ENCODE peak calls at places on chromosomes 1 and 21, in ten cellular contexts. One of them, this sample, is unnamed.

GRCh38 chr1:19448491-19449439 is 36.6 kb downstream of the CAPZB start:
- DNase-seq in NCI-H345: no peak
- DNase-seq in astrocyte of the spinal cord: peak; percentile 88
- DNase-seq in NCI-H1417: no peak
- DNase-seq in head of caudate nucleus: no peak
- DNase-seq in A549: peak; percentile 41
- DNase-seq in AG09309: peak; percentile 88
- DNase-seq in colonic mucosa: peak; percentile 56
- DNase-seq in bronchial epithelial cell: peak; percentile 82
- DNase-seq in psoas muscle: peak; percentile 62
- DNase-seq in this sample: no peak

GRCh38 chr1:117566556-117566955 is 39.3 kb upstream of the TENT5C start:
- DNase-seq in AG09309: no peak
- DNase-seq in NCI-H345: no peak
- DNase-seq in head of caudate nucleus: no peak
- DNase-seq in bronchial epithelial cell: no peak
- DNase-seq in A549: no peak
- DNase-seq in NCI-H1417: no peak
- DNase-seq in colonic mucosa: no peak
- DNase-seq in psoas muscle: no peak
- DNase-seq in astrocyte of the spinal cord: no peak
- DNase-seq in this sample: no peak

GRCh38 chr1:94475232-94475631 is 57.0 kb downstream of the ABCD3 start:
- DNase-seq in head of caudate nucleus: no peak
- DNase-seq in NCI-H1417: no peak
- DNase-seq in A549: no peak
- DNase-seq in astrocyte of the spinal cord: no peak
- DNase-seq in bronchial epithelial cell: no peak
- DNase-seq in psoas muscle: no peak
- DNase-seq in NCI-H345: no peak
- DNase-seq in colonic mucosa: no peak
- DNase-seq in AG09309: no peak
- DNase-seq in this sample: no peak

GRCh38 chr1:65112811-65113210 is 35.2 kb upstream of the AK4 start:
- DNase-seq in AG09309: no peak
- DNase-seq in head of caudate nucleus: no peak
- DNase-seq in NCI-H1417: no peak
- DNase-seq in astrocyte of the spinal cord: no peak
- DNase-seq in A549: no peak
- DNase-seq in psoas muscle: no peak
- DNase-seq in colonic mucosa: no peak
- DNase-seq in bronchial epithelial cell: no peak
- DNase-seq in NCI-H345: no peak
- DNase-seq in this sample: no peak

GRCh38 chr1:67019600-67020136 is 34.3 kb downstream of the SLC35D1 start:
- DNase-seq in colonic mucosa: no peak
- DNase-seq in NCI-H345: no peak
- DNase-seq in A549: no peak
- DNase-seq in psoas muscle: no peak
- DNase-seq in bronchial epithelial cell: peak; percentile 47
- DNase-seq in AG09309: peak; percentile 67
- DNase-seq in head of caudate nucleus: no peak
- DNase-seq in NCI-H1417: no peak
- DNase-seq in astrocyte of the spinal cord: peak; percentile 88
- DNase-seq in this sample: peak; percentile 36

GRCh38 chr1:226797151-226797550 is 58.1 kb upstream of the ITPKB start:
- DNase-seq in head of caudate nucleus: no peak
- DNase-seq in astrocyte of the spinal cord: no peak
- DNase-seq in NCI-H1417: no peak
- DNase-seq in NCI-H345: no peak
- DNase-seq in colonic mucosa: no peak
- DNase-seq in AG09309: no peak
- DNase-seq in psoas muscle: no peak
- DNase-seq in bronchial epithelial cell: no peak
- DNase-seq in A549: no peak
- DNase-seq in this sample: no peak

GRCh38 chr1:61420909-61421835 is 303.8 kb downstream of the TM2D1 start:
- DNase-seq in bronchial epithelial cell: no peak
- DNase-seq in NCI-H1417: no peak
- DNase-seq in head of caudate nucleus: no peak
- DNase-seq in NCI-H345: no peak
- DNase-seq in colonic mucosa: no peak
- DNase-seq in A549: no peak
- DNase-seq in AG09309: no peak
- DNase-seq in psoas muscle: no peak
- DNase-seq in astrocyte of the spinal cord: no peak
- DNase-seq in this sample: no peak

GRCh38 chr1:67941746-67942145 is 108.5 kb upstream of the GNG12 start:
- DNase-seq in psoas muscle: no peak
- DNase-seq in NCI-H345: no peak
- DNase-seq in AG09309: no peak
- DNase-seq in NCI-H1417: no peak
- DNase-seq in A549: no peak
- DNase-seq in astrocyte of the spinal cord: no peak
- DNase-seq in head of caudate nucleus: no peak
- DNase-seq in bronchial epithelial cell: no peak
- DNase-seq in colonic mucosa: no peak
- DNase-seq in this sample: no peak

GRCh38 chr1:1889847-1890505 is 911 bp downstream of the GNB1 start:
- DNase-seq in A549: no peak
- DNase-seq in colonic mucosa: peak; percentile 62
- DNase-seq in AG09309: no peak
- DNase-seq in psoas muscle: peak; percentile 68
- DNase-seq in NCI-H1417: peak; percentile 51
- DNase-seq in astrocyte of the spinal cord: no peak
- DNase-seq in bronchial epithelial cell: peak; percentile 23
- DNase-seq in head of caudate nucleus: no peak
- DNase-seq in NCI-H345: no peak
- DNase-seq in this sample: peak; percentile 19

GRCh38 chr1:116571215-116571919 is 541 bp upstream of the CD58 start:
- DNase-seq in A549: no peak
- DNase-seq in AG09309: no peak
- DNase-seq in NCI-H345: no peak
- DNase-seq in head of caudate nucleus: no peak
- DNase-seq in colonic mucosa: peak; percentile 27
- DNase-seq in astrocyte of the spinal cord: no peak
- DNase-seq in NCI-H1417: no peak
- DNase-seq in psoas muscle: no peak
- DNase-seq in bronchial epithelial cell: no peak
- DNase-seq in this sample: no peak

GRCh38 chr1:213697192-213697802 is 290.5 kb upstream of the PROX1 start:
- DNase-seq in A549: no peak
- DNase-seq in astrocyte of the spinal cord: no peak
- DNase-seq in colonic mucosa: no peak
- DNase-seq in AG09309: no peak
- DNase-seq in NCI-H1417: no peak
- DNase-seq in psoas muscle: no peak
- DNase-seq in head of caudate nucleus: no peak
- DNase-seq in NCI-H345: no peak
- DNase-seq in bronchial epithelial cell: no peak
- DNase-seq in this sample: no peak

GRCh38 chr1:169048043-169048442 is 58.4 kb upstream of the ATP1B1 start:
- DNase-seq in NCI-H345: no peak
- DNase-seq in psoas muscle: no peak
- DNase-seq in colonic mucosa: peak; percentile 46
- DNase-seq in NCI-H1417: no peak
- DNase-seq in AG09309: no peak
- DNase-seq in A549: no peak
- DNase-seq in astrocyte of the spinal cord: no peak
- DNase-seq in bronchial epithelial cell: no peak
- DNase-seq in head of caudate nucleus: no peak
- DNase-seq in this sample: no peak

GRCh38 chr1:9195651-9196050 is 38.9 kb upstream of the H6PD start:
- DNase-seq in head of caudate nucleus: no peak
- DNase-seq in astrocyte of the spinal cord: no peak
- DNase-seq in colonic mucosa: no peak
- DNase-seq in psoas muscle: no peak
- DNase-seq in AG09309: no peak
- DNase-seq in bronchial epithelial cell: no peak
- DNase-seq in NCI-H345: no peak
- DNase-seq in A549: no peak
- DNase-seq in NCI-H1417: no peak
- DNase-seq in this sample: no peak

GRCh38 chr1:240309804-240310203 is 218.1 kb downstream of the FMN2 start:
- DNase-seq in NCI-H345: no peak
- DNase-seq in psoas muscle: no peak
- DNase-seq in astrocyte of the spinal cord: no peak
- DNase-seq in A549: peak; percentile 28
- DNase-seq in colonic mucosa: no peak
- DNase-seq in AG09309: no peak
- DNase-seq in head of caudate nucleus: no peak
- DNase-seq in NCI-H1417: no peak
- DNase-seq in bronchial epithelial cell: no peak
- DNase-seq in this sample: no peak

GRCh38 chr1:186337554-186337953 is 37.5 kb downstream of the TPR start:
- DNase-seq in NCI-H345: no peak
- DNase-seq in astrocyte of the spinal cord: no peak
- DNase-seq in psoas muscle: no peak
- DNase-seq in AG09309: no peak
- DNase-seq in colonic mucosa: no peak
- DNase-seq in head of caudate nucleus: no peak
- DNase-seq in NCI-H1417: no peak
- DNase-seq in A549: no peak
- DNase-seq in bronchial epithelial cell: no peak
- DNase-seq in this sample: no peak

GRCh38 chr1:43238991-43239469 is 30.8 kb upstream of the TMEM125 start:
- DNase-seq in astrocyte of the spinal cord: no peak
- DNase-seq in bronchial epithelial cell: no peak
- DNase-seq in psoas muscle: no peak
- DNase-seq in NCI-H345: no peak
- DNase-seq in A549: no peak
- DNase-seq in NCI-H1417: no peak
- DNase-seq in AG09309: no peak
- DNase-seq in head of caudate nucleus: no peak
- DNase-seq in colonic mucosa: no peak
- DNase-seq in this sample: no peak

GRCh38 chr21:29477941-29478340 is 179.2 kb downstream of the BACH1 start:
- DNase-seq in NCI-H345: no peak
- DNase-seq in head of caudate nucleus: no peak
- DNase-seq in A549: no peak
- DNase-seq in NCI-H1417: no peak
- DNase-seq in astrocyte of the spinal cord: peak; percentile 81
- DNase-seq in colonic mucosa: no peak
- DNase-seq in bronchial epithelial cell: peak; percentile 40
- DNase-seq in psoas muscle: no peak
- DNase-seq in AG09309: no peak
- DNase-seq in this sample: peak; percentile 43

GRCh38 chr1:54296666-54297065 is 96.7 kb downstream of the MRPL37 start:
- DNase-seq in AG09309: no peak
- DNase-seq in colonic mucosa: no peak
- DNase-seq in psoas muscle: no peak
- DNase-seq in NCI-H345: peak; percentile 19
- DNase-seq in head of caudate nucleus: no peak
- DNase-seq in A549: no peak
- DNase-seq in bronchial epithelial cell: no peak
- DNase-seq in astrocyte of the spinal cord: no peak
- DNase-seq in NCI-H1417: no peak
- DNase-seq in this sample: no peak

GRCh38 chr1:36759355-36759754 is 275.0 kb downstream of the GRIK3 start:
- DNase-seq in head of caudate nucleus: no peak
- DNase-seq in AG09309: no peak
- DNase-seq in NCI-H345: no peak
- DNase-seq in colonic mucosa: no peak
- DNase-seq in bronchial epithelial cell: no peak
- DNase-seq in psoas muscle: no peak
- DNase-seq in A549: no peak
- DNase-seq in NCI-H1417: no peak
- DNase-seq in astrocyte of the spinal cord: no peak
- DNase-seq in this sample: no peak

GRCh38 chr1:116374340-116375164 is 1.5 kb downstream of the ATP1A1 start:
- DNase-seq in NCI-H1417: peak; percentile 32
- DNase-seq in AG09309: no peak
- DNase-seq in astrocyte of the spinal cord: no peak
- DNase-seq in head of caudate nucleus: no peak
- DNase-seq in NCI-H345: no peak
- DNase-seq in A549: no peak
- DNase-seq in bronchial epithelial cell: no peak
- DNase-seq in colonic mucosa: peak; percentile 65
- DNase-seq in psoas muscle: peak; percentile 17
- DNase-seq in this sample: no peak

GRCh38 chr1:180633092-180634045 is 1.5 kb downstream of the XPR1 start:
- DNase-seq in NCI-H1417: peak; percentile 39
- DNase-seq in head of caudate nucleus: no peak
- DNase-seq in colonic mucosa: no peak
- DNase-seq in astrocyte of the spinal cord: peak; percentile 24
- DNase-seq in psoas muscle: no peak
- DNase-seq in bronchial epithelial cell: peak; percentile 89
- DNase-seq in AG09309: no peak
- DNase-seq in A549: no peak
- DNase-seq in NCI-H345: peak; percentile 4
- DNase-seq in this sample: no peak

GRCh38 chr1:53652441-53653199 is 86.3 kb downstream of the GLIS1 start:
- DNase-seq in bronchial epithelial cell: no peak
- DNase-seq in NCI-H1417: no peak
- DNase-seq in AG09309: no peak
- DNase-seq in colonic mucosa: no peak
- DNase-seq in psoas muscle: no peak
- DNase-seq in head of caudate nucleus: no peak
- DNase-seq in A549: no peak
- DNase-seq in astrocyte of the spinal cord: no peak
- DNase-seq in NCI-H345: no peak
- DNase-seq in this sample: no peak

GRCh38 chr1:81142099-81142776 is 658.5 kb upstream of the ADGRL2 start:
- DNase-seq in head of caudate nucleus: no peak
- DNase-seq in A549: no peak
- DNase-seq in AG09309: no peak
- DNase-seq in colonic mucosa: no peak
- DNase-seq in bronchial epithelial cell: peak; percentile 75
- DNase-seq in astrocyte of the spinal cord: peak; percentile 71
- DNase-seq in NCI-H345: no peak
- DNase-seq in psoas muscle: no peak
- DNase-seq in NCI-H1417: no peak
- DNase-seq in this sample: peak; percentile 52

GRCh38 chr1:20978413-20978812 is 191.3 kb upstream of the HP1BP3 start:
- DNase-seq in head of caudate nucleus: no peak
- DNase-seq in colonic mucosa: no peak
- DNase-seq in NCI-H345: no peak
- DNase-seq in psoas muscle: no peak
- DNase-seq in NCI-H1417: no peak
- DNase-seq in bronchial epithelial cell: peak; percentile 18
- DNase-seq in AG09309: no peak
- DNase-seq in astrocyte of the spinal cord: no peak
- DNase-seq in A549: no peak
- DNase-seq in this sample: no peak

GRCh38 chr1:174114788-174115448 is 44.4 kb upstream of the RABGAP1L start:
- DNase-seq in head of caudate nucleus: no peak
- DNase-seq in NCI-H345: peak; percentile 32
- DNase-seq in psoas muscle: no peak
- DNase-seq in NCI-H1417: peak; percentile 55
- DNase-seq in colonic mucosa: peak; percentile 50
- DNase-seq in AG09309: no peak
- DNase-seq in astrocyte of the spinal cord: peak; percentile 36
- DNase-seq in bronchial epithelial cell: peak; percentile 79
- DNase-seq in A549: peak; percentile 81
- DNase-seq in this sample: peak; percentile 50

GRCh38 chr1:151680391-151680790 is 36.2 kb downstream of the CELF3 start:
- DNase-seq in head of caudate nucleus: no peak
- DNase-seq in NCI-H345: no peak
- DNase-seq in astrocyte of the spinal cord: no peak
- DNase-seq in psoas muscle: no peak
- DNase-seq in NCI-H1417: no peak
- DNase-seq in AG09309: no peak
- DNase-seq in A549: peak; percentile 33
- DNase-seq in colonic mucosa: no peak
- DNase-seq in bronchial epithelial cell: peak; percentile 74
- DNase-seq in this sample: peak; percentile 9

GRCh38 chr1:90712931-90713618 is 4.0 kb downstream of the BARHL2 start:
- DNase-seq in psoas muscle: no peak
- DNase-seq in NCI-H345: no peak
- DNase-seq in AG09309: no peak
- DNase-seq in colonic mucosa: no peak
- DNase-seq in A549: no peak
- DNase-seq in astrocyte of the spinal cord: no peak
- DNase-seq in NCI-H1417: no peak
- DNase-seq in bronchial epithelial cell: no peak
- DNase-seq in head of caudate nucleus: no peak
- DNase-seq in this sample: no peak

GRCh38 chr1:160542303-160542945 is 19.4 kb upstream of the SLAMF6 start:
- DNase-seq in psoas muscle: no peak
- DNase-seq in astrocyte of the spinal cord: no peak
- DNase-seq in colonic mucosa: no peak
- DNase-seq in NCI-H345: no peak
- DNase-seq in NCI-H1417: no peak
- DNase-seq in bronchial epithelial cell: peak; percentile 59
- DNase-seq in AG09309: no peak
- DNase-seq in A549: peak; percentile 78
- DNase-seq in head of caudate nucleus: no peak
- DNase-seq in this sample: no peak

This sample was measured in brain microvascular endothelial cell.